ENCODE peak calls at places on chromosomes 4 and X, in ten cellular contexts. D is AML-193, H is putamen, P is upper lobe of left lung, R is T1000, C is MM.1S, V is NCI-H2081, F is occipital lobe, M is NCI-H1092, O is germinal center. K is an unnamed sample.

GRCh38 chr4:3122081-3122563 is 47.6 kb downstream of the HTT start:
- DNase-seq in P (no peak), R (no peak), V (no peak), M (no peak), F (no peak), H (no peak), O (no peak), D (no peak), C (no peak), K (no peak)

GRCh38 chr4:66568001-66568400 is 897.7 kb upstream of the EPHA5 start:
- DNase-seq in R (no peak), C (no peak), P (no peak), D (no peak), H (no peak), M (no peak), V (no peak), O (no peak), F (no peak), K (no peak)

GRCh38 chr4:25111648-25112196 is 48.5 kb downstream of the SEPSECS start:
- DNase-seq in R (no peak), H (no peak), M (no peak), C (no peak), D (no peak), O (no peak), V (no peak), F (no peak), P (no peak), K (no peak)

GRCh38 chr4:149997881-149998421 is 80.3 kb upstream of the DCLK2 start:
- DNase-seq in O (no peak), F (peak), P (no peak), C (no peak), M (no peak), D (no peak), R (no peak), V (no peak), H (no peak), K (no peak)

GRCh38 chrX:41909068-41909467 is 14.3 kb downstream of the CASK start:
- DNase-seq in H (no peak), M (no peak), P (no peak), D (no peak), C (no peak), R (no peak), V (no peak), O (no peak), F (no peak), K (no peak)

GRCh38 chrX:41350976-41351569 is 17.1 kb downstream of the DDX3X start:
- DNase-seq in D (no peak), V (no peak), H (no peak), O (no peak), F (no peak), M (no peak), C (no peak), P (no peak), R (no peak), K (no peak)

GRCh38 chr4:80153800-80154546 is 43.3 kb upstream of the PRDM8 start:
- DNase-seq in M (no peak), F (no peak), H (no peak), D (no peak), V (no peak), O (no peak), R (no peak), C (no peak), P (no peak), K (no peak)

GRCh38 chr4:70195425-70195824 is at the start of gene ODAM:
- DNase-seq in H (no peak), O (no peak), F (no peak), R (no peak), D (no peak), V (no peak), C (no peak), P (no peak), M (no peak), K (no peak)

GRCh38 chr4:123505457-123506310 is 109.1 kb downstream of the SPRY1 start:
- DNase-seq in R (no peak), O (peak), F (peak), V (peak), P (peak), C (no peak), H (peak), D (no peak), M (peak), K (no peak)

GRCh38 chrX:154541896-154542722 is 4.5 kb downstream of the G6PD start:
- DNase-seq in O (no peak), V (no peak), R (peak), H (no peak), C (no peak), D (peak), M (no peak), F (peak), P (peak), K (no peak)

GRCh38 chr4:97498875-97499274 is 644.4 kb downstream of the STPG2 start:
- DNase-seq in M (no peak), P (no peak), R (peak), V (no peak), O (no peak), F (no peak), D (no peak), C (no peak), H (no peak), K (no peak)

GRCh38 chr4:184825394-184826314 is at the start of gene ACSL1:
- DNase-seq in D (peak), R (no peak), F (peak), O (peak), P (peak), M (peak), H (peak), C (peak), V (peak), K (peak)

GRCh38 chr4:156774422-156774821 is 197.2 kb downstream of the PDGFC start:
- DNase-seq in V (no peak), O (no peak), M (no peak), F (no peak), D (no peak), H (no peak), R (no peak), C (no peak), P (no peak), K (no peak)

GRCh38 chr4:11005321-11005720 is 320.8 kb upstream of the CLNK start:
- DNase-seq in F (no peak), H (no peak), D (no peak), V (no peak), R (no peak), O (peak), C (peak), M (no peak), P (no peak), K (no peak)

GRCh38 chr4:182367153-182367552 is 124.0 kb downstream of the TENM3 start:
- DNase-seq in H (no peak), R (no peak), D (no peak), O (no peak), F (no peak), M (no peak), C (no peak), V (no peak), P (no peak), K (no peak)

GRCh38 chrX:74250574-74250973 is 53.4 kb upstream of the ZCCHC13 start:
- DNase-seq in H (no peak), M (no peak), F (no peak), R (no peak), C (no peak), O (no peak), D (no peak), V (no peak), P (no peak), K (no peak)

GRCh38 chrX:153624196-153625091 is 22.6 kb upstream of the DUSP9 start:
- DNase-seq in O (no peak), M (no peak), F (no peak), D (no peak), H (no peak), C (no peak), R (no peak), V (no peak), P (no peak), K (no peak)

GRCh38 chrX:154376768-154377167 is 2.3 kb upstream of the EMD start:
- DNase-seq in O (no peak), F (no peak), V (no peak), H (no peak), P (no peak), D (no peak), M (no peak), R (no peak), C (no peak), K (no peak)

GRCh38 chrX:11423362-11423818 is 130.2 kb downstream of the AMELX start:
- DNase-seq in D (no peak), R (no peak), P (no peak), F (no peak), O (no peak), C (peak), M (no peak), V (no peak), H (no peak), K (no peak)

GRCh38 chrX:145817666-145818521 is at the start of gene SLITRK2:
- DNase-seq in H (peak), D (no peak), C (no peak), P (peak), M (no peak), F (peak), V (no peak), O (no peak), R (peak), K (no peak)